ENCODE peak calls at places on chromosomes 13 and 19, in six cellular contexts. H is BE2C, X is lung, F is Peyer's patch, Z is IMR-90, I is right cardiac atrium. Q is an unnamed sample. For H3K4me1, the result is how much of the 10 kb centered on the place peaks cover.

GRCh38 chr19:3664879-3665642 is 35.2 kb downstream of the PIP5K1C start:
- DNase-seq in F (no peak), Z (no peak), X (no peak), I (peak), H (no peak), Q (no peak)

GRCh38 chr19:47671499-47671898 is 41.7 kb upstream of the EHD2 start:
- DNase-seq in Z (no peak), F (no peak), H (no peak), I (no peak), X (no peak), Q (no peak)

GRCh38 chr19:367963-368623 is 23.5 kb upstream of the MIER2 start:
- DNase-seq in F (peak), I (no peak), Z (no peak), H (no peak), X (no peak), Q (no peak)

GRCh38 chr13:95573226-95573625 is 20.7 kb downstream of the CLDN10 start:
- DNase-seq in Z (peak), H (no peak), F (no peak), I (no peak), X (no peak), Q (no peak)

GRCh38 chr19:49758292-49758691 is 4.8 kb downstream of the TSKS start:
- DNase-seq in F (no peak), Z (peak), I (no peak), X (no peak), H (no peak), Q (peak)

GRCh38 chr19:18194554-18195238 is 1.7 kb downstream of the MPV17L2 start:
- DNase-seq in Z (peak), I (peak), F (no peak), H (peak), X (no peak), Q (peak)

GRCh38 chr19:10863107-10863700 is 8.1 kb upstream of the CARM1 start:
- DNase-seq in X (no peak), Z (no peak), H (no peak), I (no peak), F (no peak), Q (no peak)

GRCh38 chr13:113533441-113533840 is 42.9 kb upstream of the DCUN1D2 start:
- DNase-seq in Z (peak), F (no peak), X (no peak), H (peak), I (no peak), Q (peak)

GRCh38 chr19:47305309-47305751 is 4.3 kb upstream of the C5AR1 start:
- DNase-seq in I (peak), Z (peak), F (peak), H (peak), X (peak), Q (peak)

GRCh38 chr19:1164684-1165531 is 9.2 kb downstream of the SBNO2 start:
- DNase-seq in Z (no peak), X (no peak), H (no peak), I (peak), F (no peak), Q (peak)

GRCh38 chr19:49297403-49297802 is 27.6 kb downstream of the SLC6A16 start:
- DNase-seq in H (no peak), Z (peak), F (no peak), X (no peak), I (no peak), Q (no peak)

GRCh38 chr19:7336321-7336973 is 12.3 kb upstream of the ARHGEF18 start:
- DNase-seq in F (no peak), I (no peak), X (no peak), H (no peak), Z (no peak), Q (no peak)

GRCh38 chr13:99308481-99309087 is 1.4 kb upstream of the GPR183 start:
- DNase-seq in F (no peak), I (no peak), Z (peak), X (no peak), H (no peak), Q (no peak)

GRCh38 chr19:40283414-40284250 is 1.5 kb downstream of the AKT2 start:
- DNase-seq in I (peak), Z (peak), X (no peak), F (no peak), H (no peak), Q (peak)

GRCh38 chr13:113655358-113656014 is 2.5 kb downstream of the ATP4B start:
- DNase-seq in H (peak), Z (no peak), X (no peak), F (peak), I (peak), Q (no peak)

GRCh38 chr13:73849292-73849691 is 284.9 kb downstream of the KLF12 start:
- DNase-seq in I (no peak), F (no peak), H (peak), Z (peak), X (no peak), Q (no peak)

GRCh38 chr13:82766732-82767321 is 1115.4 kb downstream of the SLITRK1 start:
- DNase-seq in X (no peak), H (no peak), Z (no peak), I (no peak), F (no peak), Q (no peak)

GRCh38 chr13:112767506-112768471 is 78.0 kb downstream of the ATP11A start:
- DNase-seq in H (no peak), X (peak), F (no peak), Z (no peak), I (peak), Q (peak)

GRCh38 chr19:38409631-38410133 is 6.8 kb downstream of the FAM98C start:
- DNase-seq in F (peak), I (peak), H (no peak), X (no peak), Z (peak), Q (no peak)

GRCh38 chr13:25213716-25214115 is 41.6 kb upstream of the AMER2 start:
- DNase-seq in F (no peak), I (no peak), X (no peak), Z (no peak), H (no peak), Q (no peak)

GRCh38 chr19:1745589-1746031 is 7.7 kb upstream of the ONECUT3 start:
- DNase-seq in H (no peak), I (no peak), F (no peak), Z (no peak), X (no peak), Q (no peak)

GRCh38 chr13:45847554-45848224 is 3.9 kb downstream of the SIAH3 start:
- DNase-seq in X (no peak), Z (no peak), F (no peak), H (no peak), I (peak), Q (no peak)

GRCh38 chr13:98664047-98664446 is 87.1 kb upstream of the STK24 start:
- DNase-seq in Z (peak), I (no peak), H (no peak), F (no peak), X (no peak), Q (peak)

GRCh38 chr19:55369651-55370304 is 485 bp downstream of the IL11 start:
- DNase-seq in Z (peak), I (no peak), X (no peak), F (no peak), H (peak), Q (peak)

GRCh38 chr19:3478409-3479176 is 1.7 kb downstream of the SMIM24 start:
- DNase-seq in I (peak), X (no peak), F (no peak), H (no peak), Z (no peak), Q (no peak)

GRCh38 chr19:35061583-35062373 is 20.3 kb downstream of the HPN start:
- DNase-seq in H (no peak), X (no peak), F (no peak), Z (peak), I (no peak), Q (no peak)

GRCh38 chr13:50685491-50685890 is 158.0 kb downstream of the DLEU7 start:
- DNase-seq in Z (no peak), I (peak), F (no peak), X (no peak), H (peak), Q (peak)

GRCh38 chr13:20475927-20476691 is 49.5 kb downstream of the CRYL1 start:
- DNase-seq in Z (no peak), F (no peak), H (no peak), X (no peak), I (no peak), Q (no peak)

GRCh38 chr19:29509456-29509855 is 16.3 kb upstream of the VSTM2B start:
- DNase-seq in I (peak), X (no peak), F (no peak), H (no peak), Z (no peak), Q (no peak)

GRCh38 chr13:41053384-41053826 is 7.9 kb upstream of the WBP4 start:
- DNase-seq in F (no peak), Z (peak), I (no peak), H (no peak), X (no peak), Q (no peak)
- H3K4me1 ChIP-seq in F (under half), Z (under half), I (under half), H (under half), X (under half), Q (under half)

GRCh38 chr13:40259899-40260298 is 406.5 kb downstream of the FOXO1 start:
- DNase-seq in I (no peak), H (no peak), X (no peak), Z (no peak), F (no peak), Q (no peak)
- H3K4me1 ChIP-seq in I (under half), H (under half), X (under half), Z (under half), F (under half), Q (under half)

GRCh38 chr19:52028027-52028779 is at the start of gene ZNF614:
- DNase-seq in I (peak), Z (peak), H (peak), X (peak), F (peak), Q (peak)
- H3K4me1 ChIP-seq in I (under half), Z (under half), H (under half), X (under half), F (under half), Q (under half)

GRCh38 chr19:13833330-13834265 is 38.4 kb downstream of the ZSWIM4 start:
- DNase-seq in F (peak), X (peak), I (peak), H (peak), Z (peak), Q (peak)
- H3K4me1 ChIP-seq in F (under half), X (under half), I (under half), H (under half), Z (under half), Q (under half)